ENCODE peak calls at places on chromosomes 6 and 20, in ten cellular contexts. One of them, this sample, is unnamed. For H3K27me3, the result is how much of the 10 kb centered on the place peaks cover.

GRCh38 chr6:159919011-159919511 is 28.3 kb downstream of the MAS1 start:
- DNase-seq in ovary: no peak
- DNase-seq in suprapubic skin: no peak
- DNase-seq in endothelial cell of umbilical vein: no peak
- DNase-seq in breast epithelium: no peak
- DNase-seq in IMR-90: peak
- DNase-seq in esophagus squamous epithelium: no peak
- DNase-seq in HCT116: no peak
- DNase-seq in testis: no peak
- DNase-seq in K562: no peak
- DNase-seq in this sample: no peak

GRCh38 chr20:57159945-57160610 is 106.4 kb downstream of the BMP7 start:
- DNase-seq in ovary: no peak
- DNase-seq in suprapubic skin: no peak
- DNase-seq in endothelial cell of umbilical vein: no peak
- DNase-seq in breast epithelium: no peak
- DNase-seq in IMR-90: no peak
- DNase-seq in esophagus squamous epithelium: no peak
- DNase-seq in HCT116: no peak
- DNase-seq in testis: no peak
- DNase-seq in K562: no peak
- DNase-seq in this sample: no peak

GRCh38 chr6:20217900-20218299 is 5.6 kb upstream of the MBOAT1 start:
- DNase-seq in ovary: no peak
- DNase-seq in suprapubic skin: no peak
- DNase-seq in endothelial cell of umbilical vein: no peak
- DNase-seq in breast epithelium: no peak
- DNase-seq in IMR-90: no peak
- DNase-seq in esophagus squamous epithelium: no peak
- DNase-seq in HCT116: no peak
- DNase-seq in testis: no peak
- DNase-seq in K562: no peak
- DNase-seq in this sample: no peak

GRCh38 chr20:51767867-51768758 is at the start of gene ATP9A:
- DNase-seq in ovary: peak
- DNase-seq in suprapubic skin: peak
- DNase-seq in endothelial cell of umbilical vein: no peak
- DNase-seq in breast epithelium: no peak
- DNase-seq in IMR-90: peak
- DNase-seq in esophagus squamous epithelium: no peak
- DNase-seq in HCT116: no peak
- DNase-seq in testis: peak
- DNase-seq in K562: no peak
- DNase-seq in this sample: no peak

GRCh38 chr20:15682690-15683089 is 890.6 kb downstream of the KIF16B start:
- DNase-seq in ovary: no peak
- DNase-seq in suprapubic skin: no peak
- DNase-seq in endothelial cell of umbilical vein: peak
- DNase-seq in breast epithelium: no peak
- DNase-seq in IMR-90: no peak
- DNase-seq in esophagus squamous epithelium: no peak
- DNase-seq in HCT116: no peak
- DNase-seq in testis: no peak
- DNase-seq in K562: no peak
- DNase-seq in this sample: no peak

GRCh38 chr6:4932506-4932903 is 71.3 kb downstream of the RPP40 start:
- DNase-seq in ovary: no peak
- DNase-seq in suprapubic skin: no peak
- DNase-seq in endothelial cell of umbilical vein: no peak
- DNase-seq in breast epithelium: no peak
- DNase-seq in IMR-90: no peak
- DNase-seq in esophagus squamous epithelium: no peak
- DNase-seq in HCT116: no peak
- DNase-seq in testis: no peak
- DNase-seq in K562: no peak
- DNase-seq in this sample: no peak

GRCh38 chr6:24394777-24395437 is 7.8 kb upstream of the MRS2 start:
- DNase-seq in ovary: no peak
- DNase-seq in suprapubic skin: no peak
- DNase-seq in endothelial cell of umbilical vein: no peak
- DNase-seq in breast epithelium: no peak
- DNase-seq in IMR-90: peak
- DNase-seq in esophagus squamous epithelium: no peak
- DNase-seq in HCT116: no peak
- DNase-seq in testis: no peak
- DNase-seq in K562: no peak
- DNase-seq in this sample: no peak

GRCh38 chr6:81722503-81723223 is 29.8 kb downstream of the TENT5A start:
- DNase-seq in ovary: no peak
- DNase-seq in suprapubic skin: no peak
- DNase-seq in endothelial cell of umbilical vein: no peak
- DNase-seq in breast epithelium: no peak
- DNase-seq in IMR-90: no peak
- DNase-seq in esophagus squamous epithelium: no peak
- DNase-seq in HCT116: no peak
- DNase-seq in testis: no peak
- DNase-seq in K562: no peak
- DNase-seq in this sample: no peak

GRCh38 chr6:137795510-137795909 is 71.5 kb upstream of the TNFAIP3 start:
- DNase-seq in ovary: no peak
- DNase-seq in suprapubic skin: no peak
- DNase-seq in endothelial cell of umbilical vein: no peak
- DNase-seq in breast epithelium: no peak
- DNase-seq in IMR-90: no peak
- DNase-seq in esophagus squamous epithelium: no peak
- DNase-seq in HCT116: no peak
- DNase-seq in testis: no peak
- DNase-seq in K562: no peak
- DNase-seq in this sample: no peak

GRCh38 chr6:89508755-89509563 is 76.0 kb downstream of the ANKRD6 start:
- DNase-seq in ovary: no peak
- DNase-seq in suprapubic skin: no peak
- DNase-seq in endothelial cell of umbilical vein: no peak
- DNase-seq in breast epithelium: no peak
- DNase-seq in IMR-90: no peak
- DNase-seq in esophagus squamous epithelium: no peak
- DNase-seq in HCT116: no peak
- DNase-seq in testis: no peak
- DNase-seq in K562: no peak
- DNase-seq in this sample: no peak

GRCh38 chr6:36139991-36140710 is 9.8 kb downstream of the MAPK13 start:
- DNase-seq in ovary: no peak
- DNase-seq in suprapubic skin: no peak
- DNase-seq in endothelial cell of umbilical vein: no peak
- DNase-seq in breast epithelium: no peak
- DNase-seq in IMR-90: no peak
- DNase-seq in esophagus squamous epithelium: no peak
- DNase-seq in HCT116: no peak
- DNase-seq in testis: no peak
- DNase-seq in K562: peak
- DNase-seq in this sample: no peak

GRCh38 chr6:136123464-136123863 is 126.6 kb downstream of the MTFR2 start:
- DNase-seq in ovary: no peak
- DNase-seq in suprapubic skin: no peak
- DNase-seq in endothelial cell of umbilical vein: peak
- DNase-seq in breast epithelium: no peak
- DNase-seq in IMR-90: peak
- DNase-seq in esophagus squamous epithelium: no peak
- DNase-seq in HCT116: no peak
- DNase-seq in testis: no peak
- DNase-seq in K562: no peak
- DNase-seq in this sample: no peak

GRCh38 chr6:151493495-151494234 is at the start of gene CCDC170:
- DNase-seq in ovary: peak
- DNase-seq in suprapubic skin: no peak
- DNase-seq in endothelial cell of umbilical vein: peak
- DNase-seq in breast epithelium: peak
- DNase-seq in IMR-90: no peak
- DNase-seq in esophagus squamous epithelium: no peak
- DNase-seq in HCT116: no peak
- DNase-seq in testis: peak
- DNase-seq in K562: no peak
- DNase-seq in this sample: no peak

GRCh38 chr20:15632680-15633079 is 940.6 kb downstream of the KIF16B start:
- DNase-seq in ovary: no peak
- DNase-seq in suprapubic skin: no peak
- DNase-seq in endothelial cell of umbilical vein: no peak
- DNase-seq in breast epithelium: no peak
- DNase-seq in IMR-90: no peak
- DNase-seq in esophagus squamous epithelium: no peak
- DNase-seq in HCT116: no peak
- DNase-seq in testis: no peak
- DNase-seq in K562: no peak
- DNase-seq in this sample: no peak

GRCh38 chr6:144214622-144215401 is 64.5 kb downstream of the STX11 start:
- DNase-seq in ovary: peak
- DNase-seq in suprapubic skin: no peak
- DNase-seq in endothelial cell of umbilical vein: no peak
- DNase-seq in breast epithelium: no peak
- DNase-seq in IMR-90: no peak
- DNase-seq in esophagus squamous epithelium: no peak
- DNase-seq in HCT116: no peak
- DNase-seq in testis: no peak
- DNase-seq in K562: no peak
- DNase-seq in this sample: no peak
- H3K4me3 ChIP-seq in ovary: no peak
- H3K4me3 ChIP-seq in suprapubic skin: peak
- H3K4me3 ChIP-seq in endothelial cell of umbilical vein: no peak
- H3K4me3 ChIP-seq in breast epithelium: no peak
- H3K4me3 ChIP-seq in IMR-90: no peak
- H3K4me3 ChIP-seq in esophagus squamous epithelium: peak
- H3K4me3 ChIP-seq in HCT116: no peak
- H3K4me3 ChIP-seq in testis: no peak
- H3K4me3 ChIP-seq in K562: no peak
- H3K4me3 ChIP-seq in this sample: peak

GRCh38 chr6:128365520-128366160 is 154.8 kb downstream of the PTPRK start:
- DNase-seq in ovary: no peak
- DNase-seq in suprapubic skin: no peak
- DNase-seq in endothelial cell of umbilical vein: no peak
- DNase-seq in breast epithelium: no peak
- DNase-seq in IMR-90: no peak
- DNase-seq in esophagus squamous epithelium: no peak
- DNase-seq in HCT116: no peak
- DNase-seq in testis: no peak
- DNase-seq in K562: no peak
- DNase-seq in this sample: no peak

GRCh38 chr6:128364766-128365519 is 155.5 kb downstream of the PTPRK start:
- DNase-seq in ovary: no peak
- DNase-seq in suprapubic skin: no peak
- DNase-seq in endothelial cell of umbilical vein: no peak
- DNase-seq in breast epithelium: no peak
- DNase-seq in IMR-90: peak
- DNase-seq in esophagus squamous epithelium: no peak
- DNase-seq in HCT116: no peak
- DNase-seq in testis: no peak
- DNase-seq in K562: no peak
- DNase-seq in this sample: no peak

GRCh38 chr6:128361378-128361777 is 159.0 kb downstream of the PTPRK start:
- DNase-seq in ovary: no peak
- DNase-seq in suprapubic skin: no peak
- DNase-seq in endothelial cell of umbilical vein: no peak
- DNase-seq in breast epithelium: no peak
- DNase-seq in IMR-90: no peak
- DNase-seq in esophagus squamous epithelium: no peak
- DNase-seq in HCT116: no peak
- DNase-seq in testis: no peak
- DNase-seq in K562: no peak
- DNase-seq in this sample: no peak

GRCh38 chr6:128363020-128363419 is 157.4 kb downstream of the PTPRK start:
- DNase-seq in ovary: no peak
- DNase-seq in suprapubic skin: no peak
- DNase-seq in endothelial cell of umbilical vein: no peak
- DNase-seq in breast epithelium: no peak
- DNase-seq in IMR-90: no peak
- DNase-seq in esophagus squamous epithelium: no peak
- DNase-seq in HCT116: no peak
- DNase-seq in testis: no peak
- DNase-seq in K562: no peak
- DNase-seq in this sample: no peak

DNA sequence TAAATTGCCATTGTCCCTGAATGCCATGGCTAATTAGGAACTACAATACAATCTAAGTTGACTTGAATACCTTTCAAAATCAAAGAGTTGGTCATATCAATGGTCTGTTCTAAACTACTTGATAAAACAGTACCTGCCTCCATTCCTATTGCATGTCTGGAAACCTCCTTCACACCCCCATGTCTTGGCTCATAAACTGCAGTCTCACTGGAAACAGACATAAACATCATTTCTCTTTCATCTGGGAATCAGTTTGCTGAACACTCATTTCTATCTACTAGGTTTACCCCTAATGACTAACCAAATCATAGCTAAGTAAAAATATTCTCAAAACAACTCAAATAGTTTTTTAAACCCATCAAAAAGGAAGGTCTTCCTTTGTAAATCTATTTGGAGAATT is 157.0 kb downstream of the PTPRK start:
- DNase-seq in ovary: no peak
- DNase-seq in suprapubic skin: no peak
- DNase-seq in endothelial cell of umbilical vein: no peak
- DNase-seq in breast epithelium: no peak
- DNase-seq in IMR-90: peak
- DNase-seq in esophagus squamous epithelium: no peak
- DNase-seq in HCT116: no peak
- DNase-seq in testis: no peak
- DNase-seq in K562: no peak
- DNase-seq in this sample: no peak
- H3K27me3 ChIP-seq in ovary: under half
- H3K27me3 ChIP-seq in suprapubic skin: under half
- H3K27me3 ChIP-seq in endothelial cell of umbilical vein: under half
- H3K27me3 ChIP-seq in breast epithelium: under half
- H3K27me3 ChIP-seq in IMR-90: under half
- H3K27me3 ChIP-seq in esophagus squamous epithelium: under half
- H3K27me3 ChIP-seq in HCT116: under half
- H3K27me3 ChIP-seq in testis: under half
- H3K27me3 ChIP-seq in K562: under half
- H3K27me3 ChIP-seq in this sample: under half

DNA sequence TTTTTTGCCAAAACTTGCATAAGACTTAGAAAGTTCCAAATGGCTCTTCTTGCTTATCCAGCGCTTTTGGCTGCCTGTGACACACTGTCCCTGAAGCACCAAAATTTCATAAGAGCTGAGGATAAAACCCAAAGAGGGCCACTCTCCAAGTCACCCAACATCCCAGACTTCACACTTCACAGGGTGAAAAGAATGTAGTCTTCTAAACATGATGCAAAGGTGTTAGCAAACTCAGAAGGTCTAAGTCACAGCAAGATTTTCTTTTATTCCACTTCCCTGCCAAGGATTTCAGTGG is 44.4 kb upstream of the CD93 start:
- DNase-seq in ovary: no peak
- DNase-seq in suprapubic skin: peak
- DNase-seq in endothelial cell of umbilical vein: no peak
- DNase-seq in breast epithelium: no peak
- DNase-seq in IMR-90: no peak
- DNase-seq in esophagus squamous epithelium: no peak
- DNase-seq in HCT116: no peak
- DNase-seq in testis: peak
- DNase-seq in K562: no peak
- DNase-seq in this sample: no peak
- TF ChIP-seq POLR2A in ovary: no peak
- TF ChIP-seq POLR2A in suprapubic skin: no peak
- TF ChIP-seq POLR2A in endothelial cell of umbilical vein: no peak
- TF ChIP-seq POLR2A in breast epithelium: no peak
- TF ChIP-seq POLR2A in IMR-90: no peak
- TF ChIP-seq POLR2A in esophagus squamous epithelium: no peak
- TF ChIP-seq POLR2A in HCT116: no peak
- TF ChIP-seq POLR2A in testis: no peak
- TF ChIP-seq POLR2A in K562: no peak
- TF ChIP-seq POLR2A in this sample: no peak

GRCh38 chr20:58709013-58709702 is 16.6 kb downstream of the NPEPL1 start:
- DNase-seq in ovary: no peak
- DNase-seq in suprapubic skin: peak
- DNase-seq in endothelial cell of umbilical vein: no peak
- DNase-seq in breast epithelium: no peak
- DNase-seq in IMR-90: no peak
- DNase-seq in esophagus squamous epithelium: no peak
- DNase-seq in HCT116: no peak
- DNase-seq in testis: peak
- DNase-seq in K562: no peak
- DNase-seq in this sample: peak
- H3K4me3 ChIP-seq in ovary: no peak
- H3K4me3 ChIP-seq in suprapubic skin: no peak
- H3K4me3 ChIP-seq in endothelial cell of umbilical vein: no peak
- H3K4me3 ChIP-seq in breast epithelium: no peak
- H3K4me3 ChIP-seq in IMR-90: no peak
- H3K4me3 ChIP-seq in esophagus squamous epithelium: no peak
- H3K4me3 ChIP-seq in HCT116: no peak
- H3K4me3 ChIP-seq in testis: no peak
- H3K4me3 ChIP-seq in K562: no peak
- H3K4me3 ChIP-seq in this sample: no peak

This sample was measured in esophagus muscularis mucosa.